ENCODE peak calls at places on chromosomes 7 and 10, in five cellular contexts. J is activated CD4-positive, alpha-beta T cell treated with anti-CD3 and anti-CD28 coated beads, Interleukin-2, amount 10 ng/mL, durations not matched to agents 7 days and 5 days; B is Right ventricle myocardium superior; I is stimulated activated CD8-positive, alpha-beta memory T cell treated with anti-CD3 and anti-CD28 coated beads, Interleukin-4, amount 100 ng/mL, for 4 hours; D is mesendoderm. Q is an unnamed sample.

GRCh38 chr10:114328876-114329275 is 75.4 kb downstream of the AFAP1L2 start:
- DNase-seq in J (no peak), B (peak), I (no peak), D (no peak), Q (no peak)

GRCh38 chr7:131210618-131211017 is 117.1 kb upstream of the MKLN1 start:
- DNase-seq in J (no peak), B (no peak), I (no peak), D (no peak), Q (no peak)

GRCh38 chr10:73495226-73495883 is 469 bp downstream of the PPP3CB start:
- DNase-seq in J (peak), B (peak), I (peak), D (no peak), Q (peak)

GRCh38 chr10:12888470-12888869 is 113.0 kb downstream of the CCDC3 start:
- DNase-seq in J (no peak), B (no peak), I (no peak), D (no peak), Q (no peak)

GRCh38 chr7:2734761-2735571 is 47.0 kb downstream of the AMZ1 start:
- DNase-seq in J (no peak), B (peak), I (no peak), D (no peak), Q (peak)

GRCh38 chr7:55432937-55433784 is 68.0 kb downstream of the LANCL2 start:
- DNase-seq in J (peak), B (no peak), I (no peak), D (peak), Q (no peak)

GRCh38 chr7:56447864-56448693 is 331.9 kb upstream of the NUPR2 start:
- DNase-seq in J (no peak), B (peak), I (no peak), D (no peak), Q (no peak)

GRCh38 chr10:14837003-14837755 is 658 bp downstream of the CDNF start:
- DNase-seq in J (no peak), B (no peak), I (no peak), D (no peak), Q (no peak)

GRCh38 chr10:71419002-71419540 is 22.4 kb downstream of the CDH23 start:
- DNase-seq in J (no peak), B (no peak), I (no peak), D (no peak), Q (no peak)

GRCh38 chr10:100999742-101000601 is at the start of gene LZTS2:
- DNase-seq in J (no peak), B (peak), I (no peak), D (peak), Q (peak)

GRCh38 chr10:36344240-36344639 is 702.1 kb upstream of the FZD8 start:
- DNase-seq in J (no peak), B (no peak), I (no peak), D (no peak), Q (no peak)

GRCh38 chr7:137734221-137734620 is 112.6 kb downstream of the DGKI start:
- DNase-seq in J (no peak), B (no peak), I (no peak), D (no peak), Q (no peak)

GRCh38 chr7:131035088-131035770 is 292.4 kb upstream of the MKLN1 start:
- DNase-seq in J (no peak), B (no peak), I (no peak), D (no peak), Q (no peak)

GRCh38 chr10:101079874-101080273 is 18.1 kb downstream of the KAZALD1 start:
- DNase-seq in J (no peak), B (no peak), I (no peak), D (no peak), Q (no peak)

GRCh38 chr7:94043299-94043698 is 39.1 kb upstream of the BET1 start:
- DNase-seq in J (no peak), B (no peak), I (no peak), D (no peak), Q (no peak)

GRCh38 chr7:151437163-151437553 is 2.8 kb downstream of the CRYGN start:
- DNase-seq in J (no peak), B (no peak), I (no peak), D (no peak), Q (peak)